ENCODE peak calls at places on chromosome 18, in ten cellular contexts. N is stimulated activated CD4-positive, alpha-beta T cell treated with anti-CD3 and anti-CD28 coated beads, Interleukin-1b, Interleukin-23, amount 100 ng/mL, for 24 hours; B is body of pancreas; L is activated T-helper 1 cell treated with anti-CD3 and anti-CD28 coated beads, Interleukin-2, amount 50 U/mL, for 16 hours; P is nephron progenitor cell; O is MV-4-11; C is activated T-cell treated with anti-CD3 and anti-CD28 coated beads, Interleukin-2, amount 50 U/mL, for 1 hour; X is ACHN; I is ELR; Y is ureter. W is an unnamed sample.

GRCh38 chr18:63788447-63789096 is 13.4 kb downstream of the SERPINB7 start:
- DNase-seq in C (no peak), O (peak), N (peak), L (no peak), X (peak), P (no peak), I (peak), B (no peak), Y (no peak), W (no peak)

GRCh38 chr18:12060182-12060870 is 33.3 kb upstream of the ANKRD62 start:
- DNase-seq in C (no peak), L (no peak), Y (no peak), N (no peak), O (no peak), X (no peak), B (no peak), P (no peak), I (peak), W (no peak)

GRCh38 chr18:59957957-59958356 is 58.2 kb downstream of the PMAIP1 start:
- DNase-seq in B (peak), N (no peak), L (no peak), Y (peak), C (no peak), P (no peak), I (peak), O (peak), X (peak), W (peak)

GRCh38 chr18:36366994-36367839 is 69.7 kb downstream of the FHOD3 start:
- DNase-seq in X (no peak), I (no peak), B (no peak), L (no peak), N (no peak), C (no peak), P (peak), O (no peak), Y (no peak), W (no peak)

GRCh38 chr18:52484977-52485376 is 145.0 kb downstream of the DCC start:
- DNase-seq in N (no peak), I (no peak), C (no peak), O (no peak), L (no peak), B (no peak), Y (no peak), X (peak), P (no peak), W (no peak)

GRCh38 chr18:76491436-76491800 is 3.6 kb downstream of the ZNF516 start:
- DNase-seq in P (peak), L (no peak), B (peak), O (peak), N (peak), I (peak), Y (peak), X (peak), C (peak), W (no peak)

GRCh38 chr18:37537868-37538525 is 27.6 kb downstream of the CELF4 start:
- DNase-seq in O (peak), P (peak), N (peak), Y (peak), B (peak), L (no peak), I (peak), X (peak), C (peak), W (peak)

GRCh38 chr18:58194028-58194427 is 150.0 kb downstream of the NEDD4L start:
- DNase-seq in C (no peak), B (peak), L (no peak), N (no peak), I (peak), P (peak), O (no peak), X (no peak), Y (no peak), W (no peak)

GRCh38 chr18:13530879-13531387 is 195.4 kb downstream of the FAM210A start:
- DNase-seq in O (peak), C (no peak), B (peak), P (peak), X (peak), Y (peak), N (no peak), I (peak), L (no peak), W (no peak)

GRCh38 chr18:49041677-49042570 is 91.2 kb upstream of the SMAD7 start:
- DNase-seq in L (peak), X (peak), C (peak), N (no peak), I (peak), Y (peak), B (peak), P (no peak), O (peak), W (no peak)

GRCh38 chr18:21894619-21895367 is 154.2 kb downstream of the MIB1 start:
- DNase-seq in B (peak), N (no peak), X (no peak), I (no peak), Y (no peak), P (no peak), L (no peak), C (no peak), O (no peak), W (no peak)

GRCh38 chr18:3720818-3721545 is 271.0 kb downstream of the TGIF1 start:
- DNase-seq in Y (no peak), C (no peak), P (no peak), X (no peak), O (peak), L (no peak), B (no peak), I (no peak), N (no peak), W (no peak)

GRCh38 chr18:54958711-54959625 is at the start of gene CCDC68:
- DNase-seq in P (no peak), C (no peak), O (no peak), I (peak), X (peak), L (no peak), N (no peak), B (peak), Y (no peak), W (no peak)

GRCh38 chr18:9468998-9469397 is 6.3 kb upstream of the RALBP1 start:
- DNase-seq in I (no peak), C (no peak), P (no peak), Y (no peak), X (no peak), O (no peak), N (no peak), B (no peak), L (no peak), W (no peak)

GRCh38 chr18:8480506-8481328 is 128.5 kb upstream of the RAB12 start:
- DNase-seq in N (no peak), C (no peak), P (peak), O (no peak), Y (no peak), L (no peak), B (peak), X (peak), I (peak), W (no peak)

GRCh38 chr18:79510731-79511141 is 115.0 kb downstream of the NFATC1 start:
- DNase-seq in X (no peak), Y (peak), O (no peak), C (no peak), I (no peak), B (peak), P (no peak), L (peak), N (no peak), W (no peak)

GRCh38 chr18:35267161-35267651 is 22.8 kb downstream of the ZSCAN30 start:
- DNase-seq in Y (peak), L (peak), B (peak), O (no peak), X (no peak), N (peak), P (no peak), C (peak), I (no peak), W (no peak)

GRCh38 chr18:50836521-50836957 is 16.7 kb upstream of the MRO start:
- DNase-seq in O (peak), X (peak), L (no peak), Y (no peak), I (peak), B (peak), N (no peak), P (no peak), C (no peak), W (peak)

GRCh38 chr18:47545613-47546012 is 294.2 kb upstream of the SKOR2 start:
- DNase-seq in O (no peak), B (no peak), X (no peak), L (no peak), P (no peak), N (no peak), Y (no peak), C (no peak), I (peak), W (no peak)

GRCh38 chr18:8389391-8390340 is 219.6 kb upstream of the RAB12 start:
- DNase-seq in B (peak), Y (peak), O (no peak), X (peak), L (no peak), C (no peak), N (peak), I (peak), P (peak), W (no peak)

GRCh38 chr18:23887035-23887434 is 127.5 kb upstream of the TTC39C start:
- DNase-seq in B (no peak), I (no peak), N (no peak), Y (no peak), L (no peak), O (no peak), X (no peak), P (no peak), C (no peak), W (no peak)

GRCh38 chr18:36410346-36410745 is 112.8 kb downstream of the FHOD3 start:
- DNase-seq in B (no peak), X (no peak), N (no peak), O (no peak), P (no peak), I (no peak), Y (no peak), L (no peak), C (no peak), W (no peak)

W was measured in NCI-H1048.